ENCODE peak calls at places on chromosome 2, in four cellular contexts. S is A172; G is RCC 7860; H is stimulated activated CD4-positive, alpha-beta T cell treated with anti-CD3 and anti-CD28 coated beads, Interleukin-2, amount 100 ng/mL, for 24 hours. I is an unnamed sample.

GRCh38 chr2:19916385-19916784 is 14.6 kb upstream of the TTC32 start:
- DNase-seq in H (no peak), S (no peak), G (no peak), I (no peak)

GRCh38 chr2:183035954-183036669 is 2.1 kb downstream of the NCKAP1 start:
- DNase-seq in S (no peak), H (no peak), G (no peak), I (no peak)

GRCh38 chr2:667332-668000 is 9.7 kb downstream of the TMEM18 start:
- DNase-seq in G (peak), S (peak), H (no peak), I (no peak)

GRCh38 chr2:173752152-173752551 is 213.0 kb downstream of the SP3 start:
- DNase-seq in S (no peak), G (no peak), H (no peak), I (no peak)

GRCh38 chr2:26243643-26244478 is 571 bp downstream of the HADHA start:
- DNase-seq in H (peak), S (peak), G (no peak), I (no peak)

GRCh38 chr2:201233192-201234166 is 26.9 kb upstream of the CASP8 start:
- DNase-seq in H (peak), S (peak), G (peak), I (peak)

GRCh38 chr2:220198911-220199310 is 571.5 kb downstream of the SLC4A3 start:
- DNase-seq in S (no peak), H (no peak), G (no peak), I (no peak)

GRCh38 chr2:130824492-130825061 is 12.1 kb upstream of the ARHGEF4 start:
- DNase-seq in S (peak), G (peak), H (peak), I (peak)

GRCh38 chr2:144460981-144461766 is 58.7 kb downstream of the ZEB2 start:
- DNase-seq in H (no peak), G (no peak), S (no peak), I (no peak)

GRCh38 chr2:186518945-186519344 is 32.9 kb downstream of the ZC3H15 start:
- DNase-seq in H (no peak), G (peak), S (no peak), I (no peak)

GRCh38 chr2:168176402-168176801 is 71.0 kb downstream of the STK39 start:
- DNase-seq in G (no peak), H (no peak), S (no peak), I (no peak)

GRCh38 chr2:54574107-54574859 is 118.2 kb downstream of the SPTBN1 start:
- DNase-seq in S (peak), G (peak), H (peak), I (peak)

GRCh38 chr2:170467568-170468422 is 247.3 kb upstream of the SP5 start:
- DNase-seq in G (no peak), H (no peak), S (peak), I (no peak)

GRCh38 chr2:205759286-205759685 is 77.0 kb downstream of the NRP2 start:
- DNase-seq in G (no peak), S (no peak), H (no peak), I (no peak)

GRCh38 chr2:156340818-156341481 is 8.4 kb upstream of the NR4A2 start:
- DNase-seq in S (no peak), H (no peak), G (no peak), I (peak)

GRCh38 chr2:109457811-109458210 is 156.0 kb downstream of the SEPTIN10 start:
- DNase-seq in H (no peak), S (peak), G (no peak), I (no peak)

GRCh38 chr2:155161314-155161713 is 462.8 kb downstream of the KCNJ3 start:
- DNase-seq in G (no peak), S (no peak), H (no peak), I (no peak)

GRCh38 chr2:202494300-202494699 is 118.2 kb downstream of the BMPR2 start:
- DNase-seq in G (no peak), S (no peak), H (no peak), I (no peak)

GRCh38 chr2:122451040-122451439 is 695.6 kb downstream of the TSN start:
- DNase-seq in S (no peak), H (no peak), G (peak), I (no peak)

GRCh38 chr2:55519908-55520885 is 679 bp downstream of the CFAP36 start:
- DNase-seq in H (peak), G (no peak), S (peak), I (peak)

GRCh38 chr2:124265641-124266040 is 240.6 kb downstream of the CNTNAP5 start:
- DNase-seq in G (no peak), H (no peak), S (no peak), I (no peak)

GRCh38 chr2:179331066-179331465 is 66.4 kb upstream of the SESTD1 start:
- DNase-seq in S (no peak), H (no peak), G (no peak), I (no peak)

GRCh38 chr2:241649927-241650326 is 12.4 kb downstream of the ATG4B start:
- DNase-seq in G (no peak), H (no peak), S (no peak), I (no peak)

GRCh38 chr2:105691942-105692341 is 52.8 kb upstream of the NCK2 start:
- DNase-seq in S (no peak), G (no peak), H (no peak), I (no peak)

GRCh38 chr2:133718688-133719201 is 150.5 kb upstream of the NCKAP5 start:
- DNase-seq in H (no peak), G (peak), S (peak), I (no peak)

GRCh38 chr2:102313950-102314349 is 2.6 kb downstream of the IL1RL1 start:
- DNase-seq in S (no peak), G (no peak), H (no peak), I (no peak)

GRCh38 chr2:27308359-27308875 is at the start of gene UCN:
- DNase-seq in H (no peak), G (no peak), S (no peak), I (no peak)

I was measured in stimulated activated naive CD4-positive, alpha-beta T cell treated with Interleukin-2 at 50 U/mL for 16 hours.